ENCODE peak calls at places on chromosomes 16 and 17, in seven cellular contexts. S is H9, Z is IMR-90, X is mesendoderm, O is H1, U is mesenchymal stem cell, L is neuronal stem cell. J is an unnamed sample.

GRCh38 chr16:74829637-74830036 is 55.0 kb upstream of the FA2H start:
- DNase-seq in L (no peak), S (no peak), O (no peak), Z (no peak), X (no peak), U (peak; percentile 7), J (no peak)

GRCh38 chr17:29151567-29151966 is 28.6 kb downstream of the MYO18A start:
- DNase-seq in U (peak; percentile 63), O (no peak), X (peak; percentile 94), Z (peak; percentile 73), L (no peak), S (peak; percentile 69), J (peak; percentile 94)

GRCh38 chr16:4064950-4065352 is 51.3 kb downstream of the ADCY9 start:
- DNase-seq in L (no peak), X (no peak), Z (no peak), O (peak; percentile 14), S (no peak), U (no peak), J (no peak)

GRCh38 chr17:79748296-79749099 is 17.8 kb downstream of the ENPP7 start:
- DNase-seq in S (no peak), L (no peak), X (no peak), U (no peak), O (peak; percentile 62), Z (no peak), J (no peak)

GRCh38 chr17:75084039-75084660 is 3.6 kb upstream of the SLC16A5 start:
- DNase-seq in Z (no peak), X (peak; percentile 74), O (no peak), S (no peak), U (peak; percentile 72), L (no peak), J (no peak)

GRCh38 chr16:27248036-27248435 is 20.5 kb downstream of the NSMCE1 start:
- DNase-seq in O (no peak), Z (no peak), L (no peak), X (no peak), U (peak; percentile 27), S (no peak), J (peak; percentile 83)

GRCh38 chr17:4072487-4073157 is 70.2 kb downstream of the ZZEF1 start:
- DNase-seq in L (no peak), Z (peak; percentile 89), S (no peak), O (no peak), X (no peak), U (peak; percentile 84), J (no peak)

GRCh38 chr17:21289902-21290571 is 5.5 kb downstream of the MAP2K3 start:
- DNase-seq in U (no peak), X (no peak), L (no peak), O (no peak), Z (no peak), S (no peak), J (no peak)

GRCh38 chr17:79838541-79839274 is 532 bp downstream of the CBX4 start:
- DNase-seq in O (peak; percentile 73), S (peak; percentile 87), X (peak; percentile 87), Z (peak; percentile 52), L (no peak), U (peak; percentile 79), J (peak; percentile 70)

DNA sequence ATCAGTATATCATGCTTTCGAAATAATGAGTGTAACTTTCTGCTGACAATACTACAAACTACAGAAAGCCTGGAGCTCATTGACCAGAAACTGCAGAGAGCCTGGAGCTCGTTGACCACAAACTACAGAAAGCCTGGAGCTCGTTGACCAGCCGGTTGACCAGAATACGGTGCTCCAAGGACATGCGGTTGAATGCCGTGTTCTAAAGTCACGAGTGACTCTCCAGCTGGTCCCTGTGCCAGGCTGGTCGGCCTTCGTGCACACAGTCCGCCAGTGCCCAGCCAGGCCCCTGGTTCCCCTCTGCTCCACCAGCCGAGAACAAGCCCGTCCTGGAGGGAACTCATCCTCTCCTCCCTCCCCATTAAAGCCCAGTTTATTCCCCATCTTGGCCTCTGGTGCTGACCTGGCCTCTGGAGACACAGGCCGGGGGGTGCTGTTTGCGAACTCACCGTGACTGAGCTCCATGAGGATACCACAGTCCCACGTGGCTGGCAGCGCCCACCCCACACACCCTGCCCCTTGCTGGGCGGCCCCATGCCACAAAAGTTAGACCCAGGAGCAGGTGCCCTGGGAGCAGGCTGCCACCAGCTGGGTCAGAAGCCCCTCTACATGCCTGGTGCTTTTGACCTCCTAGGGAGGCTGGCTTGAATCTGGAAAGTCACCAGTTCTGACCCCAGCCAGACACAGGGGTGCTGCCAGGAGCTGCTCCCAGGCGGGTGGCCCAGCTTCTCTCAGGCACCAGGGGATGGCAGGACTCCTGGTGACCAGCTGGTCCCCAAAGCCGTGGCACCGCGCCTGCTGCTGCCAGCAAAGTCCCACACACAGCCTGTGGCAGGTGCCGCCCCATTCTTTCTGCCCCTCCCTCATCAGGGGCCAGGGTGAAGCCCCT is 15.5 kb upstream of the CDH15 start:
- DNase-seq in X (no peak), L (no peak), Z (no peak), O (no peak), S (no peak), U (peak; percentile 45), J (no peak)
- H4K8ac ChIP-seq in X (no peak overlapping the region), L (no peak overlapping the region), Z (no peak overlapping the region), O (no peak overlapping the region), S (no peak overlapping the region), U (peak overlapping the region; percentile 53), J (no peak overlapping the region)

GRCh38 chr16:67662653-67663010 is 1.9 kb downstream of the PARD6A start:
- DNase-seq in U (no peak), L (no peak), X (no peak), Z (no peak), S (no peak), O (no peak), J (no peak)

GRCh38 chr16:67661864-67662652 is 1.3 kb downstream of the PARD6A start:
- DNase-seq in S (no peak), U (no peak), Z (no peak), L (no peak), O (no peak), X (no peak), J (no peak)

GRCh38 chr16:67664258-67664657 is 2.3 kb downstream of the ENKD1 start:
- DNase-seq in U (no peak), X (no peak), O (no peak), Z (no peak), L (no peak), S (no peak), J (no peak)

GRCh38 chr16:67663877-67664222 is 2.7 kb downstream of the ENKD1 start:
- DNase-seq in Z (no peak), O (no peak), X (no peak), S (no peak), U (no peak), L (no peak), J (no peak)

DNA sequence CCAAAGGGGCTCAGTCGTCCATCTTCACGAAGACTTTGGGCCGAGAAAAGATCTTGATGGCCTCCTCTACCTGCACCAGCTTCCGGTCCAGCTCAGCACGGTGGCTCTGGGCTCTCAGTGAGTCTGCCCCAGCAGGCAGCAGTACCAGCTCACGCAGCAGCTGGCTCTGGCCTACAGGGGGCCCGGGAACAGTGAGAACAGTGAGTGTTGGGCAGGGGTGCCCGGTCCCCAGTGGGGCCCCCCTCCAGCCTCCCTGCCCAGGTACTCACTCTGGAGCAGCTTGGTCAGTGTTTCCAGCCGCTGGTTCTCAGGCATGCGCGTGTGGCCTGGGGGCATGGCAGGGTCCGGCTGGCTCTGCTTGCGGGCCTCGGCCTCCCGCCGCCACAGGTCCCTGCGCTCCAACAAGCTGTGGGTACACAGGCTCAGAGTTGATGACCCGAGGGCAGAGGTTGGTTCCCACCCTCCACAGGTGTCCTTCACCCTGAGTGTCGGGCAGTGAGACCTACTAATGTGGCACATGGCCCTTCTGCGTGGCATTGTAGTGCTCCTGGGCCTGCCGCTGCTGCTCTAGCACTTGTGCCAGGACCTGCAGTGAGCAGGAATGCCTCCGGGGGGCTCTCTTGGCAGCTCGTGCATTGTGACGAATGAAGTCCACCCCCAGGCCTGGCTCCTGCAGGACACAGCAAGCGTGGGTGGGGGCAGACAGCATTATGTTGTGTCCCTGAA is 2.6 kb downstream of the PARD6A start:
- DNase-seq in X (peak; percentile 64), Z (no peak), L (no peak), S (peak; percentile 79), O (peak; percentile 88), U (peak; percentile 26), J (no peak)
- H3K9ac ChIP-seq in X (no peak overlapping the region), Z (no peak overlapping the region), L (no peak overlapping the region), S (no peak overlapping the region), O (no peak overlapping the region), U (no peak overlapping the region), J (no peak overlapping the region)

DNA sequence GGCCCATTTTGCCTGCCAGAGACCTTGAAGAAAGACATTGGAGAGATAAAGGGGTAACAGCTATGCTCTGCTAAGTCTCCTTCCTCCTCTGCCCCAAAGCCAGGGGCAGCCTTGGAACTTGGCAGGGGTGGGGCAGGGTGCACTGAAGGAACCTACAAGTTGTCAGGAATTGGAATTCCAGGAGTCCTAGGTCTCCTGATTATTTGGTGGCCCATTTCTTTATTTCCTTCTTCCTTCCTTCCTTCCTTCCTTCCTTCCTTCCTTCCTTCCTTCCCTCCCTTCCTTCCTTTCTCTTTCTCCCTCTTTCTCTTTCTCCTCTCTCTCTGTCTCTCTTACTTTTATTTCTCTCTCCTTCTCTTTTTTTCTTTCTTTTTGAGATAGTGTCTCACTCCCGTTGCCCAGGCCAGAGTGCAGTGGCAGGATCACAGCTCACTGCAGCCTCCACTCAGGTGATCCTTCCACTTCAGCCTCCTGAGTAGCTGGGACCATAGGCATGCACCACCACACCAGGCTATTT is 8.5 kb upstream of the FZD2 start:
- DNase-seq in X (no peak), Z (no peak), L (no peak), U (no peak), O (no peak), S (no peak), J (no peak)
- H4K8ac ChIP-seq in X (no peak overlapping the region), Z (peak overlapping the region; percentile 73), L (no peak overlapping the region), U (no peak overlapping the region), O (no peak overlapping the region), S (no peak overlapping the region), J (no peak overlapping the region)

GRCh38 chr17:83111516-83112282 is 32.3 kb downstream of the METRNL start:
- DNase-seq in X (no peak), L (no peak), Z (no peak), S (no peak), U (no peak), O (no peak), J (no peak)
- H3K9ac ChIP-seq in X (no peak overlapping the region), L (no peak overlapping the region), Z (no peak overlapping the region), S (no peak overlapping the region), U (peak overlapping the region; percentile 86), O (no peak overlapping the region), J (no peak overlapping the region)

GRCh38 chr17:68143425-68143824 is 104.4 kb upstream of the AMZ2 start:
- DNase-seq in O (peak; percentile 22), Z (no peak), U (no peak), X (no peak), L (no peak), S (no peak), J (no peak)
- H4K8ac ChIP-seq in O (no peak overlapping the region), Z (no peak overlapping the region), U (no peak overlapping the region), X (no peak overlapping the region), L (no peak overlapping the region), S (no peak overlapping the region), J (no peak overlapping the region)

GRCh38 chr17:38590988-38591758 is 14.6 kb downstream of the SRCIN1 start:
- DNase-seq in U (no peak), S (no peak), X (peak; percentile 48), Z (no peak), O (no peak), L (no peak), J (no peak)
- H3K9ac ChIP-seq in U (no peak overlapping the region), S (no peak overlapping the region), X (no peak overlapping the region), Z (no peak overlapping the region), O (no peak overlapping the region), L (no peak overlapping the region), J (no peak overlapping the region)